ENCODE peak calls at places on chromosomes 2 and 18, in nine cellular contexts. Z, Y, C, J, N, B, L, D and T are unnamed samples.

GRCh38 chr2:135149251-135149650 is 97.2 kb downstream of the RAB3GAP1 start:
- DNase-seq in Z (no peak), Y (no peak), C (peak; percentile 89), J (peak; percentile 5), N (no peak), B (peak; percentile 19), L (no peak), D (no peak), T (no peak)

GRCh38 chr2:127698553-127699355 is 2.5 kb upstream of the SFT2D3 start:
- DNase-seq in Z (no peak), Y (no peak), C (no peak), J (no peak), N (no peak), B (no peak), L (no peak), D (no peak), T (no peak)

GRCh38 chr2:38176619-38177021 is 100.7 kb upstream of the CYP1B1 start:
- DNase-seq in Z (peak; percentile 26), Y (no peak), C (peak; percentile 100), J (no peak), N (no peak), B (peak; percentile 81), L (no peak), D (no peak), T (peak; percentile 88)

GRCh38 chr18:36525913-36526312 is 228.4 kb downstream of the FHOD3 start:
- DNase-seq in Z (no peak), Y (no peak), C (no peak), J (no peak), N (no peak), B (no peak), L (no peak), D (no peak), T (no peak)

GRCh38 chr2:43853141-43854081 is 14.6 kb downstream of the ABCG8 start:
- DNase-seq in Z (peak; percentile 1), Y (no peak), C (no peak), J (no peak), N (no peak), B (no peak), L (no peak), D (peak; percentile 17), T (no peak)

GRCh38 chr2:226796840-226797288 is 2.8 kb downstream of the IRS1 start:
- DNase-seq in Z (peak; percentile 63), Y (no peak), C (no peak), J (no peak), N (peak; percentile 39), B (peak; percentile 53), L (no peak), D (no peak), T (no peak)

GRCh38 chr2:59182249-59182648 is 941.1 kb upstream of the FANCL start:
- DNase-seq in Z (peak; percentile 21), Y (no peak), C (peak; percentile 28), J (peak; percentile 6), N (peak; percentile 50), B (peak; percentile 73), L (peak; percentile 9), D (no peak), T (no peak)

GRCh38 chr18:48956378-48956777 is 5.6 kb upstream of the SMAD7 start:
- DNase-seq in Z (no peak), Y (no peak), C (peak; percentile 86), J (no peak), N (peak; percentile 32), B (no peak), L (peak; percentile 60), D (no peak), T (no peak)

GRCh38 chr2:161223139-161223732 is 63.0 kb downstream of the TANK start:
- DNase-seq in Z (peak; percentile 18), Y (no peak), C (peak; percentile 61), J (peak; percentile 14), N (peak; percentile 50), B (peak; percentile 66), L (no peak), D (no peak), T (no peak)